ENCODE peak calls at places on chromosomes 3 and 15, in seven cellular contexts. One of them, this sample, is unnamed.

GRCh38 chr3:187210091-187210490 is 12.8 kb downstream of the RTP1 start:
- DNase-seq in fibroblast of lung: no peak
- DNase-seq in uterus: no peak
- DNase-seq in IMR-90: no peak
- DNase-seq in GM12865: no peak
- DNase-seq in fibroblast of mammary gland: no peak
- DNase-seq in GM10248: no peak
- DNase-seq in this sample: no peak

GRCh38 chr15:63763476-63764123 is 70.1 kb downstream of the HERC1 start:
- DNase-seq in GM10248: peak
- DNase-seq in fibroblast of mammary gland: peak
- DNase-seq in uterus: no peak
- DNase-seq in GM12865: peak
- DNase-seq in fibroblast of lung: peak
- DNase-seq in IMR-90: peak
- DNase-seq in this sample: no peak

GRCh38 chr3:191502583-191502982 is 41.6 kb downstream of the PYDC2 start:
- DNase-seq in IMR-90: no peak
- DNase-seq in GM10248: no peak
- DNase-seq in uterus: no peak
- DNase-seq in fibroblast of lung: no peak
- DNase-seq in GM12865: peak
- DNase-seq in fibroblast of mammary gland: no peak
- DNase-seq in this sample: no peak

GRCh38 chr3:150376001-150376848 is 31.9 kb upstream of the TSC22D2 start:
- DNase-seq in IMR-90: peak
- DNase-seq in uterus: peak
- DNase-seq in GM10248: no peak
- DNase-seq in fibroblast of mammary gland: peak
- DNase-seq in GM12865: no peak
- DNase-seq in fibroblast of lung: no peak
- DNase-seq in this sample: peak

GRCh38 chr3:112293368-112294321 is at the start of gene SLC9C1:
- DNase-seq in uterus: peak
- DNase-seq in GM10248: peak
- DNase-seq in fibroblast of lung: peak
- DNase-seq in fibroblast of mammary gland: peak
- DNase-seq in IMR-90: peak
- DNase-seq in GM12865: peak
- DNase-seq in this sample: peak

GRCh38 chr3:58188921-58189451 is 21.8 kb downstream of the DNASE1L3 start:
- DNase-seq in fibroblast of lung: no peak
- DNase-seq in IMR-90: no peak
- DNase-seq in uterus: peak
- DNase-seq in fibroblast of mammary gland: no peak
- DNase-seq in GM10248: no peak
- DNase-seq in GM12865: no peak
- DNase-seq in this sample: no peak

GRCh38 chr3:36792342-36792741 is 28.0 kb upstream of the DCLK3 start:
- DNase-seq in GM12865: peak
- DNase-seq in fibroblast of mammary gland: peak
- DNase-seq in IMR-90: peak
- DNase-seq in GM10248: peak
- DNase-seq in fibroblast of lung: peak
- DNase-seq in uterus: no peak
- DNase-seq in this sample: no peak

GRCh38 chr3:99534951-99535704 is 103.3 kb upstream of the COL8A1 start:
- DNase-seq in IMR-90: peak
- DNase-seq in uterus: no peak
- DNase-seq in fibroblast of mammary gland: peak
- DNase-seq in GM10248: no peak
- DNase-seq in GM12865: peak
- DNase-seq in fibroblast of lung: peak
- DNase-seq in this sample: no peak

GRCh38 chr15:69120732-69121131 is 39.7 kb upstream of the GLCE start:
- DNase-seq in GM10248: no peak
- DNase-seq in fibroblast of lung: no peak
- DNase-seq in IMR-90: no peak
- DNase-seq in GM12865: no peak
- DNase-seq in uterus: no peak
- DNase-seq in fibroblast of mammary gland: no peak
- DNase-seq in this sample: no peak

GRCh38 chr3:25313286-25313685 is 114.8 kb upstream of the RARB start:
- DNase-seq in fibroblast of mammary gland: no peak
- DNase-seq in fibroblast of lung: no peak
- DNase-seq in GM10248: no peak
- DNase-seq in GM12865: no peak
- DNase-seq in IMR-90: no peak
- DNase-seq in uterus: no peak
- DNase-seq in this sample: no peak

GRCh38 chr15:52651868-52652267 is 27.3 kb downstream of the ATOSA start:
- DNase-seq in uterus: peak
- DNase-seq in fibroblast of lung: peak
- DNase-seq in GM10248: peak
- DNase-seq in fibroblast of mammary gland: peak
- DNase-seq in GM12865: peak
- DNase-seq in IMR-90: peak
- DNase-seq in this sample: peak

GRCh38 chr15:30973379-30973778 is 18.0 kb downstream of the MTMR10 start:
- DNase-seq in IMR-90: no peak
- DNase-seq in GM12865: no peak
- DNase-seq in fibroblast of lung: no peak
- DNase-seq in GM10248: no peak
- DNase-seq in uterus: no peak
- DNase-seq in fibroblast of mammary gland: no peak
- DNase-seq in this sample: no peak

GRCh38 chr3:127041264-127041820 is 58.4 kb downstream of the PLXNA1 start:
- DNase-seq in GM10248: no peak
- DNase-seq in uterus: no peak
- DNase-seq in fibroblast of lung: no peak
- DNase-seq in IMR-90: no peak
- DNase-seq in fibroblast of mammary gland: no peak
- DNase-seq in GM12865: no peak
- DNase-seq in this sample: no peak

GRCh38 chr3:57152761-57153160 is 12.4 kb downstream of the IL17RD start:
- DNase-seq in uterus: no peak
- DNase-seq in GM10248: no peak
- DNase-seq in fibroblast of lung: no peak
- DNase-seq in IMR-90: no peak
- DNase-seq in GM12865: no peak
- DNase-seq in fibroblast of mammary gland: no peak
- DNase-seq in this sample: no peak

GRCh38 chr3:38136272-38136806 is 588 bp downstream of the ACAA1 start:
- DNase-seq in fibroblast of mammary gland: peak
- DNase-seq in uterus: no peak
- DNase-seq in GM12865: peak
- DNase-seq in IMR-90: peak
- DNase-seq in fibroblast of lung: peak
- DNase-seq in GM10248: no peak
- DNase-seq in this sample: no peak

GRCh38 chr3:37030573-37030972 is 37.3 kb downstream of the MLH1 start:
- DNase-seq in fibroblast of lung: no peak
- DNase-seq in fibroblast of mammary gland: no peak
- DNase-seq in uterus: no peak
- DNase-seq in IMR-90: no peak
- DNase-seq in GM10248: no peak
- DNase-seq in GM12865: no peak
- DNase-seq in this sample: no peak

GRCh38 chr15:34799149-34799824 is 3.9 kb upstream of the ACTC1 start:
- DNase-seq in fibroblast of lung: peak
- DNase-seq in GM12865: no peak
- DNase-seq in uterus: no peak
- DNase-seq in IMR-90: no peak
- DNase-seq in fibroblast of mammary gland: no peak
- DNase-seq in GM10248: no peak
- DNase-seq in this sample: no peak

GRCh38 chr15:42107483-42107882 is 13.1 kb upstream of the PLA2G4D start:
- DNase-seq in GM12865: peak
- DNase-seq in GM10248: peak
- DNase-seq in IMR-90: no peak
- DNase-seq in fibroblast of lung: peak
- DNase-seq in fibroblast of mammary gland: no peak
- DNase-seq in uterus: no peak
- DNase-seq in this sample: no peak

GRCh38 chr15:81859737-81860516 is 185.9 kb downstream of the MEX3B start:
- DNase-seq in GM12865: no peak
- DNase-seq in fibroblast of lung: no peak
- DNase-seq in GM10248: no peak
- DNase-seq in IMR-90: no peak
- DNase-seq in fibroblast of mammary gland: no peak
- DNase-seq in uterus: no peak
- DNase-seq in this sample: no peak

GRCh38 chr3:42843730-42844713 is 31.7 kb downstream of the CYP8B1 start:
- DNase-seq in fibroblast of mammary gland: no peak
- DNase-seq in uterus: peak
- DNase-seq in GM12865: no peak
- DNase-seq in GM10248: no peak
- DNase-seq in fibroblast of lung: no peak
- DNase-seq in IMR-90: no peak
- DNase-seq in this sample: no peak

DNA sequence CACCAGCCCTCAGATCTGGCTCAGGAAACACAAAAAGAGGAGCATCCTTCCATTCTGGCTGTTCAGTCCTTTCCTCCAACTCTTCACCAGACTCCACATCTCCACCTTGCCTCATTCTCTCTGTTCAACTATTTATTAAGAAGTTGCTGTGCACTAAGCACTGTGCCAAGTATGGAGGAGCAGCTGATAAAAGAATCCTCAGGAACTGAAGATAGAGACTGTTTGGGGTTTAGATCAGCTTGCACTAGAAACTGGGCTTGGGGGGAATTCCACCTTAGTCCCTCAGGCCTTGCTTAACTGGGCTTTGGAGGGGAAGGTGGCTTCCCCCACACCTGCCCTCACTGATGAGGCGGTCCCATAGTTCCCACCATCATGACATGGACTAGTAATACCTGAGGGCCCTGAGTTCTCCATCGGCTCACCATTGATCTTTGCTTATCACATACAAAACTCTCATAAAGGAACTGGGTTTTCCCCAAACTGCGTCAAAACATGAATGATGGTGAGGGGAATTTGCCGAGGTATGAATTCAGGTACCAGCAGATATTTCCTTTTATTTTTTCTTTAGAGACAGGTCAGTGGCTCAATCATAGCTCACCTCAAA is 1.7 kb upstream of the CCR8 start:
- DNase-seq in GM12865: peak
- DNase-seq in GM10248: peak
- DNase-seq in fibroblast of mammary gland: no peak
- DNase-seq in uterus: no peak
- DNase-seq in fibroblast of lung: no peak
- DNase-seq in IMR-90: no peak
- DNase-seq in this sample: no peak
- TF ChIP-seq CTCF in GM12865: no peak
- TF ChIP-seq CTCF in GM10248: no peak
- TF ChIP-seq CTCF in fibroblast of mammary gland: no peak
- TF ChIP-seq CTCF in uterus: no peak
- TF ChIP-seq CTCF in fibroblast of lung: no peak
- TF ChIP-seq CTCF in IMR-90: no peak
- TF ChIP-seq CTCF in this sample: no peak

GRCh38 chr15:85852969-85853368 is 58.2 kb upstream of the KLHL25 start:
- DNase-seq in fibroblast of mammary gland: no peak
- DNase-seq in IMR-90: no peak
- DNase-seq in GM10248: no peak
- DNase-seq in GM12865: no peak
- DNase-seq in fibroblast of lung: no peak
- DNase-seq in uterus: no peak
- DNase-seq in this sample: no peak

GRCh38 chr15:85854345-85855097 is 59.8 kb upstream of the KLHL25 start:
- DNase-seq in IMR-90: peak
- DNase-seq in uterus: peak
- DNase-seq in GM10248: peak
- DNase-seq in GM12865: peak
- DNase-seq in fibroblast of lung: peak
- DNase-seq in fibroblast of mammary gland: peak
- DNase-seq in this sample: no peak

GRCh38 chr15:85860394-85861161 is 65.9 kb upstream of the KLHL25 start:
- DNase-seq in GM10248: no peak
- DNase-seq in fibroblast of lung: no peak
- DNase-seq in fibroblast of mammary gland: no peak
- DNase-seq in uterus: no peak
- DNase-seq in GM12865: no peak
- DNase-seq in IMR-90: no peak
- DNase-seq in this sample: no peak

GRCh38 chr15:85859671-85860070 is 64.9 kb upstream of the KLHL25 start:
- DNase-seq in uterus: no peak
- DNase-seq in fibroblast of mammary gland: no peak
- DNase-seq in GM10248: no peak
- DNase-seq in IMR-90: no peak
- DNase-seq in fibroblast of lung: no peak
- DNase-seq in GM12865: no peak
- DNase-seq in this sample: no peak

DNA sequence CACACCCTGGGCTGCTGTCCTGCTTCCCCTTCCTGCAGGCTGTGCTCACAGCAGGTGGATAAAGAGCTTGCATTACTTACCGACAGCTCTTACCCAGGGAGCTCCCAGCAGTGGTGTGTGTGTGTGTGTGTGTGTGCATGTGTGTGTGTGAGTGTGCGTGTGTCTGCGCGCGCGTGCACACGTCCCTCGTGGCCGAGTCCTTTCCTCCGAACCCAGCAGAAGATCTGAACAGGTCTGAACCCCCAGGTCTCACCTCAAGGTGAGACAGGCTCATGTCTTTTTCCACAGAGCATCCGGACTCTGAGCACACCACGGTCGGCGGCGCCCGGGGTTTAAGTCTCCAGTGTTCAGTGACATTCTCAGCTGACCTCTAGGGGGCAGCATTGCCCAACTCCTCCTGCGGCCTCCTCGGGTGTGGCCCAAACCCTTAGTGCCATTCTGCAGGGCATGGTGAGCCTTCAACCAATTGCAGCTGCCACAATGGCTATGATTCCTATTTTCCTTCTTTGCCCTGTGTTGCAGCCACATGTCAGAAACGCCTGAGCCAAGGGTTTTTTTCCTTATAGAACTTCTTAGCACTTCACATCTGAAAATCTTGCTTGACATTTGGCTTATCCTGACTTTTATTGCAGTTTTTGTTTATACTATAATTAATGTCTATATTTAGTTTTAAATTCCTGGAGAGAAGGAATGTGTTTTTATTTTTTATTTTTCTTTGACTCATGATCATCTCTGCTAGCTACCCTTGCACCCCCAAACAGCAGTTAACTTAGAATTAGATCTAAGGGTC is 64.1 kb upstream of the KLHL25 start:
- DNase-seq in IMR-90: peak
- DNase-seq in fibroblast of lung: peak
- DNase-seq in uterus: peak
- DNase-seq in GM12865: peak
- DNase-seq in GM10248: peak
- DNase-seq in fibroblast of mammary gland: peak
- DNase-seq in this sample: no peak
- TF ChIP-seq CTCF in IMR-90: peak
- TF ChIP-seq CTCF in fibroblast of lung: peak
- TF ChIP-seq CTCF in uterus: peak
- TF ChIP-seq CTCF in GM12865: peak
- TF ChIP-seq CTCF in GM10248: peak
- TF ChIP-seq CTCF in fibroblast of mammary gland: peak
- TF ChIP-seq CTCF in this sample: peak

GRCh38 chr3:15305366-15305844 is 27.0 kb downstream of the SH3BP5 start:
- DNase-seq in uterus: no peak
- DNase-seq in GM12865: no peak
- DNase-seq in fibroblast of lung: peak
- DNase-seq in IMR-90: peak
- DNase-seq in GM10248: no peak
- DNase-seq in fibroblast of mammary gland: no peak
- DNase-seq in this sample: no peak
- TF ChIP-seq CTCF in uterus: no peak
- TF ChIP-seq CTCF in GM12865: peak
- TF ChIP-seq CTCF in fibroblast of lung: peak
- TF ChIP-seq CTCF in IMR-90: peak
- TF ChIP-seq CTCF in GM10248: no peak
- TF ChIP-seq CTCF in fibroblast of mammary gland: peak
- TF ChIP-seq CTCF in this sample: peak

GRCh38 chr3:72265661-72266370 is 480.9 kb upstream of the PROK2 start:
- DNase-seq in uterus: no peak
- DNase-seq in fibroblast of lung: no peak
- DNase-seq in GM12865: peak
- DNase-seq in IMR-90: no peak
- DNase-seq in GM10248: no peak
- DNase-seq in fibroblast of mammary gland: no peak
- DNase-seq in this sample: no peak
- TF ChIP-seq CTCF in uterus: no peak
- TF ChIP-seq CTCF in fibroblast of lung: no peak
- TF ChIP-seq CTCF in GM12865: no peak
- TF ChIP-seq CTCF in IMR-90: no peak
- TF ChIP-seq CTCF in GM10248: no peak
- TF ChIP-seq CTCF in fibroblast of mammary gland: no peak
- TF ChIP-seq CTCF in this sample: peak

This sample was measured in AG09319.